ENCODE peak calls at places on chromosomes 5 and 9, in six cellular contexts. K is GM23248, P is foreskin fibroblast, O is neural progenitor cell, R is AG10803, B is MM.1S. Z is an unnamed sample.

GRCh38 chr9:70496244-70496643 is 81.8 kb upstream of the KLF9 start:
- DNase-seq in O (no peak), K (no peak), R (no peak), B (no peak), P (no peak), Z (no peak)

GRCh38 chr9:99896119-99896518 is 10.3 kb upstream of the STX17 start:
- DNase-seq in R (no peak), K (no peak), P (no peak), B (no peak), O (no peak), Z (no peak)

GRCh38 chr9:93198839-93199625 is 15.1 kb downstream of the WNK2 start:
- DNase-seq in R (no peak), K (no peak), O (no peak), B (no peak), P (no peak), Z (no peak)

GRCh38 chr5:169301386-169301930 is 519 bp upstream of the SLIT3 start:
- DNase-seq in O (peak; percentile 21), P (no peak), R (peak; percentile 61), K (peak; percentile 65), B (no peak), Z (peak; percentile 20)

GRCh38 chr9:112505083-112505482 is 18.5 kb downstream of the KIAA1958 start:
- DNase-seq in K (no peak), P (no peak), O (no peak), B (no peak), R (no peak), Z (no peak)

GRCh38 chr5:107936532-107936931 is 265.8 kb upstream of the EFNA5 start:
- DNase-seq in P (no peak), B (no peak), K (no peak), O (no peak), R (no peak), Z (no peak)

GRCh38 chr9:111831371-111832108 is 36.8 kb upstream of the SHOC1 start:
- DNase-seq in R (peak; percentile 36), B (no peak), K (no peak), O (no peak), P (no peak), Z (no peak)

GRCh38 chr9:86575137-86575536 is 220.9 kb upstream of the TUT7 start:
- DNase-seq in P (no peak), O (no peak), R (no peak), K (no peak), B (no peak), Z (no peak)

DNA sequence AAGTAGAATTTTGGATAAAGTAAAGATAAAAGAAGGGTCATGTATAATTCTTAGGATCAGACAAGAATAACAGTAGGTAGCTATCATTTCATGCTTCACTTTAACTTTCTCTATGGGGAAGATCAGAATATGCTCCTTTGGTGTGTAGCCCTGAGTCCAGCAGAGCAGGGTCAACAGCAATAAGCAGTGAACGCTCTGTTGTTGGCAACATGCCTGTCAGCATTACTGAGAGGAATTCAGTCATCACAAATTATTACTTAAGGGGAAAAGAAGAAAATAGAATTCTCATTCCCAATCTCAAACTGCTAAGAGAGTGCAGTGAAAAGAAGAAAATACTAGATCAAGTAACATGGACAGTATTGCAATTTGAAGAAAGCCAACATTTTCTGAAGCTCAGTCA is 1359.5 kb downstream of the EFNA5 start:
- DNase-seq in B (no peak), R (no peak), K (no peak), O (no peak), P (no peak), Z (no peak)
- H3K4me3 ChIP-seq in B (no peak overlapping the region), R (no peak overlapping the region), K (no peak overlapping the region), O (no peak overlapping the region), P (no peak overlapping the region), Z (no peak overlapping the region)

GRCh38 chr9:106963684-106964083 is 100.7 kb downstream of the ZNF462 start:
- DNase-seq in K (no peak), O (no peak), B (no peak), P (no peak), R (no peak), Z (no peak)

GRCh38 chr9:106962105-106962504 is 99.1 kb downstream of the ZNF462 start:
- DNase-seq in K (peak; percentile 24), O (no peak), R (no peak), B (no peak), P (no peak), Z (no peak)

GRCh38 chr9:106961623-106962022 is 98.7 kb downstream of the ZNF462 start:
- DNase-seq in R (no peak), P (peak; percentile 47), O (no peak), B (no peak), K (peak; percentile 30), Z (no peak)

GRCh38 chr9:106964329-106964728 is 101.4 kb downstream of the ZNF462 start:
- DNase-seq in P (no peak), O (no peak), R (no peak), K (no peak), B (peak; percentile 83), Z (no peak)

DNA sequence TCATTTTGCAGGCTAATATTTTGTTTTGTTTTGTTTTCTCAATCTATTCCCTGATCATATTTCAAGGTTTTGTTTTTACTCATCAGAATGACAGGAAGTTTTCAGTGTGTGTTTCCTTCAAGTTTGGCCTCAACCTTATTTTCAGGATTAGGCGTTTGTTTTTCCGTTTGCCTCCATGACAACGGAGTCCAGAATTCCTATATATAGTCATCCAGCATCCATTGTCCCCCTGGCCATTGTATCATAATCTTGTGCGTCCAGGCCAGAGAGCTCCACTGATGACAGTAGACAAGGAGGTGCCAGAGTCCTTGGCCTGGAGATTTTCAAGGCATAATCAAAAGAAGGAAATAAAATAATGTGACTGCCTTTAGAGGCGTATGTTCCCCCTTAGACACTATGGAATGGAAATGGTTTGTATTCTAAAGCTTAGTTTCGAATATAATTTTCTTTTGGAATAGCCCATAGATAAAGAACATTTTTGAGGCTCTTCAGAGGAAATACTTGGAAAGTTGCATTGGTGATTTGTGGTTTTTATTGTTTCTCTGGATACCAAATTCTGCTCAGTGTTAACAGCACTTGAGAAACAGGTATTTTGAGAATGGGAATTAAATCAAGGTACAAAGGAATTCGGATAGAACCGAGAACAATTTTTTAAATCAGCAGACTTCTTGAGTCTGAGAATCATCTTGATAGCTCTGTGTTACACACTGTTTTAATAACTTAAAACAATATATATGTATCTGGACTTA is 99.8 kb downstream of the ZNF462 start:
- DNase-seq in R (no peak), O (no peak), B (no peak), K (no peak), P (no peak), Z (no peak)
- H3K4me3 ChIP-seq in R (no peak overlapping the region), O (no peak overlapping the region), B (no peak overlapping the region), K (no peak overlapping the region), P (no peak overlapping the region), Z (no peak overlapping the region)

GRCh38 chr5:132426525-132427138 is 57.1 kb downstream of the SLC22A5 start:
- DNase-seq in B (peak; percentile 81), P (peak; percentile 95), R (peak; percentile 95), K (peak; percentile 97), O (peak; percentile 44), Z (peak; percentile 96)
- H3K4me3 ChIP-seq in B (peak overlapping the region; percentile 42), P (no peak overlapping the region), R (peak overlapping the region; percentile 15), K (peak overlapping the region; percentile 24), O (no peak overlapping the region), Z (no peak overlapping the region)

DNA sequence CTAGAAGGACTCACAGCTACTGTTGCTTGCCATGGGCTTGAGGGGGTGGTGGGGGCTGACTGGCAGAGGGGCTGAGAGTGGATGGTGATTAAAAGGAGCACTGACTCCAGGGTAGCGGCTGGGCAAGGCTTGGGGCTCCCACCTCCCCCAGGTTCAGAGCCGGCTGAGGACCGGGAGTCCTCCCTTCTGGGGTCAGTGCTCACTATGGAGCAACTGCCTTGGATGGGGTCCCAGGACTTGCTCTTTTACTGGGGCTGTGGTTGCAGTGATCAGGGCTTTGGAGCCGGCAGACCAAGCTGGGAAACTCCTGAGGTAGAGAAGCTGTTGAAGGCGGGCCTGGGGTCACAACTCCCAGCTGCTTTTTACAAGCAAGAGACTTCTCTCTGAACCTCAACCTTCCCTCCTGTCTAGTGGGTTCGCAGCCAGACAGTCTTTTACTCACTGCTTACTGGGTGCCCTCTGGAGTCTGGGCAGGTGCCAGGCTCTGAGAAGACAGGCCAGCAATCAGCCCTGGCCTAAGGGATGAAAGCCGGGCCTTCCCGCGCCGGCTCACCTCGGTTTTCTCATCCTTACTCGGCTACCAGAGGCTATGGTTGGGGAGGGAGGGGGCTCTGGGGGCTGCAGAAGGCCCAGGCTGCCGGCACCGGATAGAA is 795 bp upstream of the ASS1 start:
- DNase-seq in R (no peak), B (no peak), K (peak; percentile 50), O (no peak), P (no peak), Z (peak; percentile 60)
- H3K4me3 ChIP-seq in R (no peak overlapping the region), B (no peak overlapping the region), K (peak overlapping the region; percentile 82), O (peak overlapping the region; percentile 57), P (no peak overlapping the region), Z (no peak overlapping the region)

DNA sequence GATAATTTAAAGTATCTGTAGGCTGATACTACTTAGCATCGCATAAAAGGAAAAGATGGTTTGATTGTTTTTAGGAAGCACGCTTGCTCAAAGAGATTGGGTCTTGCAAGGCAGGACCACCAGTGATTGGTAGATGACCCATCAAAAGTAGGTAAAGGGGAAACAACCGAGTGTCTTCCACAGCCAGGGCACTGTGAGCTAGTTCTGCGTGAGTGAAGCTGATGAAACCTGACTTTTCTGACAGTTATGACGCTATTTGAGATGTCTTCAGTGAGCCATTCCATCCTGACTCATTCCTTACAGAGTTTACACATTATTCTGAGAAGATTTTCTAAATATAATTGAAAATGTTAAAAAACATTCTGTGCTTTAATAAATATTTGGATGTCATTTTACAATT is 49.7 kb downstream of the BASP1 start:
- DNase-seq in B (no peak), K (no peak), R (no peak), P (no peak), O (no peak), Z (no peak)
- H3K4me3 ChIP-seq in B (no peak overlapping the region), K (no peak overlapping the region), R (no peak overlapping the region), P (no peak overlapping the region), O (no peak overlapping the region), Z (no peak overlapping the region)

DNA sequence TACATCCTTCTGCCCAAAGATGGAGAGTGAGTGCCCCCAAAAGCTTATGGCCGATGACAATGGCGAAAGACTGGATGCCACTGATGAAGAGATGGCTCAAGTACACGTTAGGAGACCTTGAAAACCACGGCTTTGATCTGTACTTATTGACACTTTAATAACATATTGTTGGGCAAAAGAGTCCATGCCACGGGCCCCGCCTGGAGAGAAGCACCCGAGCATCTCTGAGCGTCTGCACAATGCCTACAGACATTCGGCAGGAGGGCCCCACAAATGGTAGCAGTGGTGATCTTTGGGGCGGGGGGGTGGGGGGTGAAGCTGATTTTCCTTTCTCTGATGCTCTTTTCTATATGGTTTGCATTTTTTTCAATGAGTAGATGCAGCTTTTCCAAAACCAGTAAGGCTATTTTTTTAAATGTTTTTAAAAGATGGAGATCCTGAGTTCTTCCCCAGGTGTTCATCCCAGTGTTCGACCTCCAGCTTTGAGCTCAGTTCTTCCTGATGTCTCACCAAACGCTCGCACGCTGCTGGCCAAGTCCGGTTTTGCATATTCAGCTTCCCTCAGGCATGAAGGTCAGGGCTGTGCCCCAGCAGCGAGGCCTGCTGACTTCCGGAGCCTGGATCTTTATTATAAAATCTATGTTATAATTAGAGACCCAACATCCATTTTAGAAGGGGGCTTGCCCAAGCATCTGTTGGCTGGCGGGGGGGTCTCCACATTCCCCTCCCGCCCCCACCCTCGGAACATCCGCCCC is 34.3 kb upstream of the BARHL1 start:
- DNase-seq in B (no peak), R (no peak), P (no peak), K (no peak), O (no peak), Z (no peak)
- H3K4me3 ChIP-seq in B (no peak overlapping the region), R (no peak overlapping the region), P (no peak overlapping the region), K (no peak overlapping the region), O (no peak overlapping the region), Z (no peak overlapping the region)

Z was measured in MG63.